ENCODE peak calls at places on chromosomes 5 and 9, in eight cellular contexts. V is Karpas-422; I is right atrium auricular region; G is CD8-positive, alpha-beta T cell; F is aorta; Z is CD8-positive, alpha-beta memory T cell; R is thyroid gland; H is esophagus squamous epithelium. U is an unnamed sample.

GRCh38 chr5:175386526-175386925 is 57.5 kb downstream of the DRD1 start:
- DNase-seq in V (no peak), I (no peak), G (no peak), F (no peak), Z (no peak), R (no peak), H (no peak), U (no peak)

GRCh38 chr9:108859459-108860114 is 2.5 kb upstream of the ACTL7A start:
- DNase-seq in V (no peak), I (no peak), G (no peak), F (no peak), Z (no peak), R (no peak), H (no peak), U (no peak)

GRCh38 chr5:121937762-121938161 is 24.0 kb upstream of the SRFBP1 start:
- DNase-seq in V (no peak), I (no peak), G (no peak), F (no peak), Z (no peak), R (no peak), H (no peak), U (no peak)

GRCh38 chr5:107926121-107926520 is 255.4 kb upstream of the EFNA5 start:
- DNase-seq in V (no peak), I (no peak), G (no peak), F (no peak), Z (no peak), R (no peak), H (no peak), U (no peak)

GRCh38 chr5:134226441-134227192 is 744 bp upstream of the PPP2CA start:
- DNase-seq in V (no peak), I (no peak), G (no peak), F (no peak), Z (no peak), R (no peak), H (no peak), U (no peak)

GRCh38 chr9:87657190-87657589 is 68.7 kb upstream of the CTSL start:
- DNase-seq in V (no peak), I (peak; percentile 67), G (no peak), F (no peak), Z (no peak), R (no peak), H (no peak), U (no peak)

GRCh38 chr9:113446323-113446740 is 17.2 kb upstream of the RGS3 start:
- DNase-seq in V (peak; percentile 59), I (no peak), G (no peak), F (no peak), Z (peak; percentile 40), R (no peak), H (no peak), U (no peak)

GRCh38 chr9:108093773-108094675 is 604.5 kb upstream of the KLF4 start:
- DNase-seq in V (peak; percentile 17), I (no peak), G (no peak), F (no peak), Z (no peak), R (no peak), H (no peak), U (no peak)

GRCh38 chr5:72433520-72433919 is 73.7 kb downstream of the ZNF366 start:
- DNase-seq in V (no peak), I (no peak), G (no peak), F (no peak), Z (no peak), R (no peak), H (no peak), U (no peak)

GRCh38 chr9:27340876-27341540 is 44.1 kb upstream of the EQTN start:
- DNase-seq in V (no peak), I (no peak), G (no peak), F (no peak), Z (no peak), R (no peak), H (no peak), U (no peak)

GRCh38 chr5:79974896-79975295 is 16.2 kb downstream of the MTX3 start:
- DNase-seq in V (no peak), I (no peak), G (no peak), F (no peak), Z (no peak), R (no peak), H (no peak), U (no peak)

GRCh38 chr9:84851935-84852585 is 182.5 kb downstream of the NTRK2 start:
- DNase-seq in V (no peak), I (peak; percentile 65), G (no peak), F (peak; percentile 78), Z (no peak), R (no peak), H (no peak), U (no peak)

GRCh38 chr9:106277931-106278330 is 583.6 kb downstream of the TMEM38B start:
- DNase-seq in V (no peak), I (no peak), G (no peak), F (no peak), Z (no peak), R (no peak), H (no peak), U (no peak)

GRCh38 chr9:28135571-28135970 is 562.3 kb upstream of the C9orf72 start:
- DNase-seq in V (no peak), I (no peak), G (no peak), F (no peak), Z (no peak), R (no peak), H (no peak), U (no peak)

GRCh38 chr5:81762853-81763252 is 12.0 kb upstream of the SSBP2 start:
- DNase-seq in V (no peak), I (no peak), G (no peak), F (no peak), Z (no peak), R (no peak), H (no peak), U (no peak)

GRCh38 chr9:128242124-128242523 is 33.7 kb downstream of the GOLGA2 start:
- DNase-seq in V (no peak), I (no peak), G (no peak), F (no peak), Z (no peak), R (no peak), H (no peak), U (no peak)

GRCh38 chr5:30106596-30106995 is 1086.9 kb upstream of the CDH6 start:
- DNase-seq in V (no peak), I (no peak), G (no peak), F (no peak), Z (no peak), R (no peak), H (no peak), U (no peak)

GRCh38 chr5:138685052-138685755 is 68.0 kb upstream of the CTNNA1 start:
- DNase-seq in V (no peak), I (no peak), G (no peak), F (no peak), Z (no peak), R (no peak), H (no peak), U (no peak)

GRCh38 chr5:91293131-91293530 is 90.0 kb downstream of the ARRDC3 start:
- DNase-seq in V (no peak), I (no peak), G (no peak), F (no peak), Z (no peak), R (peak; percentile 56), H (no peak), U (no peak)

GRCh38 chr9:119272500-119273211 is 96.6 kb downstream of the BRINP1 start:
- DNase-seq in V (no peak), I (no peak), G (no peak), F (no peak), Z (no peak), R (peak; percentile 37), H (no peak), U (no peak)

GRCh38 chr5:142014911-142015584 is 2.2 kb upstream of the GNPDA1 start:
- DNase-seq in V (peak; percentile 90), I (no peak), G (no peak), F (no peak), Z (peak; percentile 55), R (peak; percentile 23), H (no peak), U (peak; percentile 53)

GRCh38 chr9:137446851-137447471 is 5.8 kb upstream of the ENTPD8 start:
- DNase-seq in V (peak; percentile 52), I (no peak), G (no peak), F (peak; percentile 73), Z (no peak), R (peak; percentile 1), H (no peak), U (no peak)

GRCh38 chr5:75571547-75571946 is 39.7 kb upstream of the ANKDD1B start:
- DNase-seq in V (no peak), I (no peak), G (no peak), F (no peak), Z (no peak), R (no peak), H (no peak), U (no peak)

GRCh38 chr9:35617548-35617947 is 665 bp downstream of the CD72 start:
- DNase-seq in V (no peak), I (no peak), G (no peak), F (no peak), Z (no peak), R (no peak), H (no peak), U (no peak)
- H3K4me3 ChIP-seq in V (peak overlapping the region; percentile 23), I (peak overlapping the region; percentile 50), G (peak overlapping the region; percentile 44), F (no peak overlapping the region), Z (peak overlapping the region; percentile 82), R (no peak overlapping the region), H (peak overlapping the region; percentile 42), U (peak overlapping the region; percentile 84)

DNA sequence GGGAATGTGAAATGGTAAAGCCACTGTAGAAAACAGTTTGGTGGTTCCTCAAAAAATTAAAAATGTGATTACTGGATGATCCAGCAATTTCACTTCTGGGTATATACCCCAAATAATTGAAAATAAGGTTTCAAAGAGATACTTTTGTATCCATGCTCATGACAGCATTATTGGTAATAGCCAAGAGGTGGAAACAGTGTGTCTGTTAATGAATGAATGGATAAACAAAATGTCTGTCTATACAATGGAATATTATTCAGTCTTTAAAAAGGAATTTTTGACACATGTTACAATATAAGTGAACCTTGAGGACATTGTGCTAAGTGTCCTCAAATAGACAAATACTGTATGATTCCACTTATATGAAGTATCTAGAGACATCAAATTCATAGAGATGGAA is 40.1 kb downstream of the NUP214 start:
- DNase-seq in V (no peak), I (no peak), G (no peak), F (no peak), Z (no peak), R (no peak), H (no peak), U (no peak)
- H3K36me3 ChIP-seq in V (peaks cover 55% of the 10 kb centered on the region), I (peaks cover 40% of the 10 kb centered on the region), G (peaks cover 44% of the 10 kb centered on the region), F (no peaks in the 10 kb centered on the region), Z (peaks cover 40% of the 10 kb centered on the region), R (peaks cover 20% of the 10 kb centered on the region), H (peaks cover 35% of the 10 kb centered on the region), U (peaks cover 18% of the 10 kb centered on the region)

GRCh38 chr9:23698161-23698560 is 127.9 kb downstream of the ELAVL2 start:
- DNase-seq in V (no peak), I (no peak), G (no peak), F (no peak), Z (no peak), R (no peak), H (no peak), U (no peak)
- H3K4me3 ChIP-seq in V (no peak overlapping the region), I (no peak overlapping the region), G (no peak overlapping the region), F (no peak overlapping the region), Z (no peak overlapping the region), R (no peak overlapping the region), H (no peak overlapping the region), U (no peak overlapping the region)

DNA sequence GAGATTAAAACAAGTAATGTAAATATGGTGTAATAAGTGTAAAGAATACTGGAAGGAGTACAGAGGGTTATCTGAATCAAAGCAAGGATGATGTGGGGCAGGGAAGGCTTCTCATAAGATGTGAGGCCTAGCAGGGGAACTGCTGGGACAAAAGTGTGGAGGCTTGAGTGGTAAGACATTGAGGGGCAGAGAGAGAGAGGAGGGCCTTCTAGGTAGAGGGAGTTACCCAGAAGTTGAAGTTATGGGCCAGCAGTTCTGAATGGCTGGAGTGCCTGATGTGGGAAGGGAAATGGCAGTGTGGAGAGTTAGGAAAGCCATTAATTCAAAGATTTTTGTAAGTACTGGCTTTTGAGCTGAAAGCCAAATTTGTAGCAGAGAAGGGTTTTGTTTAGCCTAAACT is 36.8 kb downstream of the CPEB4 start:
- DNase-seq in V (no peak), I (no peak), G (no peak), F (no peak), Z (no peak), R (no peak), H (no peak), U (no peak)
- H3K36me3 ChIP-seq in V (no peaks in the 10 kb centered on the region), I (peaks cover 15% of the 10 kb centered on the region), G (no peaks in the 10 kb centered on the region), F (no peaks in the 10 kb centered on the region), Z (no peaks in the 10 kb centered on the region), R (no peaks in the 10 kb centered on the region), H (no peaks in the 10 kb centered on the region), U (no peaks in the 10 kb centered on the region)

U was measured in naive thymus-derived CD4-positive, alpha-beta T cell.